ENCODE peak calls at places on chromosome 11, in ten cellular contexts. D, O, A, I, N, H, J, X, E and Q are unnamed samples. For H3K4me1, the result is how much of the 10 kb centered on the place peaks cover.

GRCh38 chr11:13836666-13837065 is 125.9 kb upstream of the SPON1 start:
- ATAC-seq in D (no peak), O (no peak), A (no peak), I (no peak), N (no peak), H (no peak), J (no peak), X (no peak), E (no peak), Q (no peak)

GRCh38 chr11:130062030-130062429 is 7.7 kb upstream of the APLP2 start:
- ATAC-seq in D (no peak), O (peak), A (peak), I (peak), N (no peak), H (no peak), J (no peak), X (no peak), E (no peak), Q (no peak)

GRCh38 chr11:120128392-120129172 is 9.3 kb downstream of the TRIM29 start:
- ATAC-seq in D (peak), O (peak), A (no peak), I (no peak), N (no peak), H (peak), J (peak), X (peak), E (no peak), Q (peak)

GRCh38 chr11:111978028-111978771 is 41.1 kb downstream of the DIXDC1 start:
- ATAC-seq in D (peak), O (no peak), A (no peak), I (peak), N (no peak), H (peak), J (no peak), X (peak), E (peak), Q (peak)

GRCh38 chr11:11391796-11392195 is 38.7 kb upstream of the CSNK2A3 start:
- ATAC-seq in D (peak), O (peak), A (peak), I (no peak), N (no peak), H (peak), J (peak), X (peak), E (peak), Q (peak)

GRCh38 chr11:117828641-117829368 is 4.3 kb upstream of the FXYD2 start:
- ATAC-seq in D (no peak), O (peak), A (no peak), I (no peak), N (peak), H (peak), J (peak), X (peak), E (peak), Q (peak)

GRCh38 chr11:130737866-130738431 is 178.3 kb downstream of the SNX19 start:
- ATAC-seq in D (peak), O (peak), A (peak), I (no peak), N (no peak), H (peak), J (peak), X (peak), E (peak), Q (peak)

GRCh38 chr11:44034639-44035038 is 13.1 kb upstream of the ACCSL start:
- ATAC-seq in D (no peak), O (no peak), A (no peak), I (no peak), N (no peak), H (no peak), J (no peak), X (no peak), E (no peak), Q (no peak)

DNA sequence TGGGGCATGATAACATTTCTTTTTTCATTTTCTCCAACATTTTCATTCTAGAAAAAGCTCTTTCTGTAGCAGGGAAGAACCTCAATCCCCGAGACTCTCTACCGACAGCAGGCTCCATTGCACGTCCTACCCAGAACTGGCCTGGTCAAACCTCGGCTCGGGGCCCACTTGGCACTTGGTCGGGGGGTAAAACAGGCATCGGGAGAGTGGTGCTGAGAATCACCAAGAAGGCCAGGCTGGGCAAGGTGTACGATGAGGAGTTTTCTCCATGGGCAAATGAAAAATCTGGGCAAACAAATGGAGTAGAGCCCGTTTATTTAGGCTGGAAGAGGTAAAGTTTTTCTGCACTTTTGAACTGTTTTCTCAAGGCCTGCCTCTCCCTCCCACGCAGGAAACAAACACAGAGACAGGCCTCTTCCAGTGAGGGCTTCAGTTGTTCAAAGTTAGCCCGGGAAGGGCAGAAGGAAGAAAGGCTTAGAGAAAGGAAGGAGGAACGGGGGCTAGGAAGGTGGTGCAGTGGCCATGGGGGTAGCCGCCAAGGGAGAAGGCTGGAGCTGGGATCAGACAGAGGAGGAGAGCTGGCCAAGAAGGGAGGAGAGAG is 87.6 kb downstream of the ETS1 start:
- ATAC-seq in D (no peak), O (no peak), A (no peak), I (no peak), N (no peak), H (no peak), J (no peak), X (no peak), E (no peak), Q (no peak)
- H3K4me1 ChIP-seq in D (half or more), O (half or more), A (under half), I (under half), N (half or more), H (half or more), J (half or more), X (half or more), E (half or more), Q (half or more)

GRCh38 chr11:10329356-10329755 is 24.5 kb downstream of the ADM start:
- ATAC-seq in D (no peak), O (no peak), A (no peak), I (no peak), N (no peak), H (no peak), J (no peak), X (no peak), E (no peak), Q (no peak)

GRCh38 chr11:10327254-10327653 is 22.4 kb downstream of the ADM start:
- ATAC-seq in D (no peak), O (no peak), A (peak), I (no peak), N (no peak), H (no peak), J (no peak), X (no peak), E (peak), Q (peak)

GRCh38 chr11:10329935-10330334 is 25.1 kb downstream of the ADM start:
- ATAC-seq in D (no peak), O (no peak), A (no peak), I (no peak), N (no peak), H (peak), J (no peak), X (peak), E (no peak), Q (no peak)

GRCh38 chr11:10326080-10326964 is 21.4 kb downstream of the ADM start:
- ATAC-seq in D (no peak), O (peak), A (peak), I (no peak), N (no peak), H (no peak), J (peak), X (no peak), E (peak), Q (peak)

DNA sequence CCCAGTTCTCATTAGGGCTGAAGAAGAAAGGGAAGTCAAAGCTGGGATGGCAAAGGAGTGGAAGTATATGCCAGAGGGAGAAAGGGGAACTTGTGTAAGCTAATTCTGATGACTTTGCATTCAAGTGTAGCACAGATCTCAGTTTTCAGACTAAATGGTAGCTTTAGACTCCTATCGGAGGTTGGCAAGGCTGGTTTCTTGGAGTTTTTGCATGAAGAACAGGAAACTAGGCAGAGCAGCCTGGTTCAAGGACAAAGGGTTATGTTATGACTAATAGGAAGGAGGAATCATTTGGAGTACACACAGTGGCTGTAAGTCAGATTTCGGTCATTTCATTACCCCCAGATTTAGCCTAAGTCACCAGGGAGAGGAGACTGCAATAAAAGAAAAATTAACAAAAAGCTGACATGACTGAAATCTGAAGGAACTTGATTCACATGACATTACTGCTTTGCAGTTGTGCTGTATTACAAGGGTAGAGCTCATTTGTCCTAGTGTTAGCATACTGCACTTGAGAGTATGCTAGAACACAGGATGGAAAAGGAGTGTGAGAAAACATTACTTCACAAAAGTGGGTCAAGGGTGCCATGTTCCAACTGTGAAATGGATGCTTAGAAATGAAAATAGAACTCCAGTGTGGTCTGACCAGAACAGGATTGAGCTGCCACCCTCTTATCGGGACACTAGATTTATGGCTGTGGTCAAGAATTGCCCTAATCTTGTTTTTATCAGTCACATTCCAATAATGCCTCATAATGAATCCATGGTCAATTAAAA is 23.6 kb downstream of the ADM start:
- ATAC-seq in D (peak), O (peak), A (peak), I (no peak), N (no peak), H (peak), J (peak), X (peak), E (peak), Q (peak)
- H3K4me1 ChIP-seq in D (under half), O (under half), A (under half), I (under half), N (under half), H (under half), J (half or more), X (under half), E (under half), Q (half or more)

DNA sequence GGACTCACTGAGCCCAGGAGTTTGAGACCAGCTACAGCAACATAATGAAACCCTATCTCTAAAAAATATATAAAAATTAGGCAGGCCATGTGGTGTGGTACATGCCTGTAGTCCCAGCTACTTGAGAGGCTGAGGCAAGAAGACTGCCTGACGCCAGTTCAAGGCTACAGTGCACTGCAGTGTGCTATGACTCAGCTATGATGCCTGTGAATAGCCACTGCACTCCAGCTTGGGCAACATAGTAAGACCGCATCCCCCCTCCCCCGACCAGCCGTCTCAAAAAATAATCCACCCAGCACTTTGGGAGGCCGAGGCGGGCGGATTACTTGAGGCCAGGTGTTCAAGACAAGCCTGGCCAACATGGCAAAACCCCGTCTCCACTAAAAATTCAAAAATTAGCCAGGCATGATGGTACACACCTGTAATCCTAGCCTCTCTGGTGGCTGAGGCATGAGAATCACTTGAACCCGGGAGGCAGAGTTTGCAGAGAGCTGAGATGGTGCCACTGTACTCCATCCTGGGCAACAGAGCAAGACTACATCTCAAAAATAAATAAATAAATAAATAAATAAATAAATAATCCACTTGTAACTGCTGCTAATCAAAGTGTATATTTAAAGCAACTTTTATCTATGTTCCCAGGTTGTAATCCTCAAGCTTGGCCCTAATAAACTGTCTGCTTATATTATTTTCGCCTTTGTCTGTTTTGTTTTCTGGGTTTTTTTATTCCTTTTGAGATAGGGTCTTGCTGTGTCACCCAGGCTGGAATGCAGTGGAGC is 7.8 kb downstream of the HPS5 start:
- ATAC-seq in D (no peak), O (peak), A (no peak), I (no peak), N (no peak), H (peak), J (no peak), X (no peak), E (no peak), Q (no peak)
- H3K4me1 ChIP-seq in D (under half), O (under half), A (under half), I (under half), N (under half), H (under half), J (under half), X (under half), E (under half), Q (under half)

GRCh38 chr11:77395460-77396175 is 78.3 kb downstream of the PAK1 start:
- ATAC-seq in D (peak), O (no peak), A (no peak), I (no peak), N (no peak), H (no peak), J (no peak), X (no peak), E (no peak), Q (no peak)

GRCh38 chr11:77392842-77393241 is 81.1 kb downstream of the PAK1 start:
- ATAC-seq in D (no peak), O (no peak), A (no peak), I (no peak), N (no peak), H (no peak), J (no peak), X (no peak), E (no peak), Q (no peak)

GRCh38 chr11:77397631-77398030 is 76.3 kb downstream of the PAK1 start:
- ATAC-seq in D (no peak), O (no peak), A (no peak), I (no peak), N (no peak), H (no peak), J (no peak), X (no peak), E (no peak), Q (no peak)

GRCh38 chr11:77396911-77397310 is 77.0 kb downstream of the PAK1 start:
- ATAC-seq in D (no peak), O (no peak), A (no peak), I (no peak), N (no peak), H (no peak), J (no peak), X (no peak), E (no peak), Q (no peak)

DNA sequence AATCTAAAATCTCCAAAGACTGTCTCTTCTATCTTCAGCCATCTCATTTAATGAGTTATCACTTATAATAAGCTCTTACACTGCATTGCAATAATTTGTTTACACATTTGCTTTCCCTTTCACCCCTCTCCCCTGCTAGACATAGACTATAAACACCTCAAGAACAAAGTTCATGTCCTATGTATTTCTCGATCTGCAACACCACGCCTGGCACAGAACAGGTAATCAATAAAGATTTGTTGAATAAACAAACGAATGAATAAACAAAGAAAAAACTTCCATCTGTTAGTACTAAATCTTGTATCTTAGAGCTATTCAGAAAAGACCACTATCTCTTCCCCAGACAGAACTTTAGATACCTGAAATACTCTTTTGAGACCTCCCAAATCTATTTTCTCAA is 77.6 kb downstream of the PAK1 start:
- ATAC-seq in D (no peak), O (no peak), A (no peak), I (no peak), N (no peak), H (no peak), J (no peak), X (no peak), E (no peak), Q (no peak)
- H3K4me1 ChIP-seq in D (half or more), O (under half), A (under half), I (under half), N (under half), H (under half), J (under half), X (under half), E (under half), Q (under half)

GRCh38 chr11:132062541-132062940 is 692.1 kb downstream of the NTM start:
- ATAC-seq in D (no peak), O (no peak), A (no peak), I (no peak), N (no peak), H (no peak), J (no peak), X (no peak), E (no peak), Q (no peak)
- H3K4me1 ChIP-seq in D (under half), O (under half), A (under half), I (under half), N (under half), H (half or more), J (under half), X (half or more), E (under half), Q (under half)

GRCh38 chr11:126054412-126054811 is 8.3 kb downstream of the CDON start:
- ATAC-seq in D (no peak), O (no peak), A (no peak), I (no peak), N (no peak), H (no peak), J (no peak), X (no peak), E (no peak), Q (no peak)
- H3K4me1 ChIP-seq in D (under half), O (under half), A (under half), I (under half), N (under half), H (under half), J (under half), X (under half), E (under half), Q (under half)

GRCh38 chr11:6437423-6437822 is 3.4 kb downstream of the HPX start:
- ATAC-seq in D (no peak), O (no peak), A (no peak), I (no peak), N (no peak), H (no peak), J (no peak), X (no peak), E (no peak), Q (no peak)
- H3K4me1 ChIP-seq in D (under half), O (under half), A (under half), I (under half), N (under half), H (under half), J (under half), X (under half), E (under half), Q (under half)

DNA sequence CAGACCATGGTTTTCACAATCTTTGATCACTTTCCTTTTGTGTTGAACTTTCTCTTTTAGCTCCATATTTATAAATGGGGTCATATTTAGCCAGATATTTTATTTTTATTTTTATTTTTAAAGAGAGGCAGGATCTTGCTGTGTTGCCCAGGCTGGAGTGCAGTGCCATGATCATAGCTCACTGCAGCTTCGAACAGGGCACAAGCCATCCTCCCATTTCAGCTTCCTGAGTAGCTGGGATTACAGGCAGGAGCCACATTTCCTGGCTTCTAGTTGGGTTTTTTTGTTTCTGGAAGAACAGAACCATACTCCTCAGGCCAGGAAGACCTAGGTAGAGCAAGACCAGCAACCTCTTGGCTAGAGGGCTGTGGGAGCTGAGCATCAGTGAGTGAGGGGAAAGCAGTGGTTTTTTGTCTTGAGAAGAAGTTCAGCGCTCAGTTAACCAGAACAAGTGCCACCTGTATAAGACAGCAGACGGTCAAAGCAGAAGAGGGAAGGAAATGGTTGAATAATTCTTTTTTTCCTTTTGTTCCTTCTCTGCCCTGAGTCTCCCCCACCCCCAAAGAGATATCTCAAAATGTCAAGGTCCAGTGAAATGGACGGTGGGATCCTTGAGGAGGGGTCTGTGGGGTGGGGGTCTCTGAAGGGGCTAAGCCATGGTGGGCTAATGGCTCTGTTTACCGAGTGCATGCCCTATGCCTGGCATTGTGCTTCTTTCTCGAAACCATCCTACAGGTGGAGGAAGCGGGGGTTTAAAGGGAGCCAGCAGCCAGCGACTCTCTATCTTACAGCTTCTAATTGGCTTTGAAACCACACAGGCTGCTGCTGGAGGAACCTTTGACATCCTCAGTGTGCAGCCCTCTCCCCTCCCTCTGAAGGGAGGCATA is 63.0 kb downstream of the PTPRJ start:
- ATAC-seq in D (no peak), O (no peak), A (no peak), I (no peak), N (peak), H (no peak), J (no peak), X (no peak), E (no peak), Q (no peak)
- H3K4me1 ChIP-seq in D (under half), O (half or more), A (under half), I (under half), N (under half), H (under half), J (under half), X (under half), E (under half), Q (under half)

DNA sequence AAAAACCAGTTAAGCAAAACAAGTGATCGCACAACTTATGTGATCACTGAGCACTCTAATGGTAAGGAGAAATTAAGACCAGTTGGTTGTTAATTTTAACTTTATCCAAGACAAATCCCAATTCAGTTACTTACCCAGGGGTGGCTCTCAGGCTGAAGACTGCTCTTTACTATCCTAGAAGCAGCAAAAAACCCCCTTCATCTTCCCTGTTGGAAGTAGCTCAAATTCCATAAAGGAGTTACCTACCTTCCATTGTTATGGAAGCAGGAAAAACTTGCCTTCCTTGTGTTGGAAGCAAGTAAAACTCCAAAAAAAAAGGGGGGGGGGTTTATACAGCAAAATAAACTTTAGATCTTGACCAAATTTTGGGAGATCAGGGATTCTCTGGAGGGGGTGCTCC is 5.2 kb upstream of the MRPL16 start:
- ATAC-seq in D (no peak), O (no peak), A (no peak), I (peak), N (no peak), H (no peak), J (no peak), X (no peak), E (no peak), Q (no peak)
- H3K4me1 ChIP-seq in D (under half), O (under half), A (under half), I (half or more), N (under half), H (under half), J (under half), X (under half), E (under half), Q (under half)